ENCODE peak calls at places on chromosomes 12 and 14, in nine cellular contexts. C is brain microvascular endothelial cell, J is WTC11, X is adrenal gland, M is astrocyte of the cerebellum, S is gastrocnemius medialis, I is Panc1, G is heart right ventricle, Y is H1. D is an unnamed sample.

GRCh38 chr12:106245767-106246166 is 2.1 kb downstream of the CKAP4 start:
- DNase-seq in C (peak; percentile 56), J (no peak), X (peak; percentile 65), M (no peak), S (no peak), I (no peak), G (no peak), Y (no peak), D (no peak)

GRCh38 chr14:55120466-55121144 is 8.4 kb upstream of the LGALS3 start:
- DNase-seq in C (no peak), J (no peak), X (no peak), M (no peak), S (no peak), I (no peak), G (no peak), Y (no peak), D (no peak)

GRCh38 chr14:23110579-23111375 is 6.0 kb upstream of the CIROP start:
- DNase-seq in C (no peak), J (no peak), X (no peak), M (no peak), S (no peak), I (no peak), G (no peak), Y (no peak), D (no peak)

GRCh38 chr12:91272456-91273063 is 89.9 kb upstream of the DCN start:
- DNase-seq in C (peak; percentile 11), J (peak; percentile 48), X (peak; percentile 61), M (no peak), S (peak; percentile 59), I (no peak), G (peak; percentile 41), Y (peak; percentile 15), D (no peak)

GRCh38 chr12:27246774-27247173 is 2.7 kb downstream of the STK38L start:
- DNase-seq in C (no peak), J (no peak), X (no peak), M (no peak), S (no peak), I (no peak), G (no peak), Y (no peak), D (no peak)

GRCh38 chr14:106269029-106269428 is 742.6 kb downstream of the TMEM121 start:
- DNase-seq in C (no peak), J (no peak), X (no peak), M (no peak), S (no peak), I (no peak), G (no peak), Y (no peak), D (no peak)

GRCh38 chr12:46385439-46385838 is 12.9 kb upstream of the SLC38A2 start:
- DNase-seq in C (no peak), J (no peak), X (no peak), M (no peak), S (no peak), I (no peak), G (no peak), Y (no peak), D (no peak)

GRCh38 chr14:22994762-22995275 is 12.5 kb upstream of the AJUBA start:
- DNase-seq in C (no peak), J (peak; percentile 32), X (no peak), M (no peak), S (no peak), I (no peak), G (peak; percentile 38), Y (no peak), D (no peak)

GRCh38 chr12:18421840-18422239 is 160.5 kb downstream of the PIK3C2G start:
- DNase-seq in C (no peak), J (no peak), X (no peak), M (no peak), S (no peak), I (no peak), G (no peak), Y (no peak), D (no peak)

GRCh38 chr12:114784526-114784925 is 100.6 kb upstream of the TBX3 start:
- DNase-seq in C (no peak), J (no peak), X (peak; percentile 42), M (no peak), S (no peak), I (no peak), G (no peak), Y (no peak), D (no peak)

GRCh38 chr14:26598081-26598671 is 343 bp upstream of the NOVA1 start:
- DNase-seq in C (peak; percentile 21), J (peak; percentile 95), X (peak; percentile 86), M (peak; percentile 87), S (peak; percentile 72), I (no peak), G (peak; percentile 92), Y (peak; percentile 87), D (peak; percentile 57)

DNA sequence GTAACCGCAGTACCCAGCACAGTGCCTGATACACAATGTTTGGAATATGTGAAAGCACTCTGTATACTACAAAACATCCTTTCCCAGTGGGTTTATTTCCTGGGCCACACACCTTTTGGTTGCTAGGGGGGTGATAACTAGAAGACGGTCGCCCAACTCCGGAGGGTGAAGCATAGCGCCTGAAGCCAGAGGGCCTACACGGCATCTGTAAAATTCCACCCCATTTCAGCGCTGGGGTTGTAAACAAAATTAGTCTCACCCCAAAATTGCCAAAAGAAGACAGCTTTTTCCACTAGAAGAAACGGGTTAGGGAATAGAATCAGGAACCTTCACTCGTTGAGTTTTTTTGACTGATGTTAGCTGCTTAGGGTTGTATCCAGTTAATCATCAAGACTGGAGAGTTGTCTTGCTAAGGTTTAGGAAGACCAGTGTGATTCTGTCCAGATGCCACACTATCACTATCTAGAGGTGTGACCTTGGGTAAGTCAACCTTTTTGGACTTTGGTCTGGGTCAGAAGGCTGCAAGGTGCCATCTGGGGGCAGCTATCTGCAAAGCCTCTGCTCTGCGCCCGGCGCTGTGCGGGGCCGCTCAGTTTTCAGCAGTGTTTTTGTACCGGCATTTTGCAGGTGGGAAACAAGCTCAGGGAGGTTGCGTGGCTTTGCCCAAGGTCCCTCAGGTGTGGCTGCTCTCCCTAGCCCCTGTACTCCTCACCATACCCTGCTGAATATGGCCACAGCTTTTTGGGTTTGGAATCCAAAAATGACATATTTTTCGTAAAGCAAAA is 1.3 kb downstream of the ZNF839 start:
- DNase-seq in C (no peak), J (no peak), X (no peak), M (no peak), S (no peak), I (no peak), G (no peak), Y (no peak), D (no peak)
- TF ChIP-seq CTCF in C (no peak), J (no peak), X (no peak), M (no peak), S (no peak), I (no peak), G (no peak), Y (no peak), D (no peak)

DNA sequence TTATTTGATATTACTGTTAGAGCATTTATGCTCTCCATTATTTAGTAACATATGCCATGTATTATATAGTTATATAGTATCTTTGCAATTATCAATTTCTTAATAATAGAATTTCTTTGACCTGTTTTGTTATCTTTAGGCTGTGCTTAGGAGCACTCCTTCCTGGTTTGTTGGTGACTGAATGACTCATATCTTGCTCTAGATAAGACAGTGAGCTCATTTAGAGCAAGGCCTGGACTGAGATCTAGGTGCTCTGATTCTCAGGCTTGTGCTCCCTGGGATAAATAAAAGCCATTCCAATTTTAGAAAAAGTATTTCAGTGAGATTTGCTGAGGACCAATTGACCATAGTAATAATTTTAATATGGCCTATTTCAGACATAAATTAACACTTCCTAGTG is 951.2 kb downstream of the FLRT2 start:
- DNase-seq in C (peak; percentile 5), J (no peak), X (no peak), M (no peak), S (no peak), I (no peak), G (no peak), Y (no peak), D (no peak)
- TF ChIP-seq CTCF in C (no peak), J (no peak), X (no peak), M (no peak), S (no peak), I (no peak), G (no peak), Y (no peak), D (no peak)

GRCh38 chr12:116426391-116427136 is 132.6 kb upstream of the MAP1LC3B2 start:
- DNase-seq in C (peak; percentile 97), J (peak; percentile 69), X (no peak), M (peak; percentile 96), S (peak; percentile 39), I (peak; percentile 7), G (peak; percentile 23), Y (peak; percentile 89), D (peak; percentile 89)
- TF ChIP-seq CTCF in C (peak; percentile 83), J (no peak), X (peak; percentile 2), M (peak; percentile 74), S (no peak), I (no peak), G (peak; percentile 12), Y (peak; percentile 15), D (peak; percentile 71)

GRCh38 chr12:1277905-1278304 is 286.9 kb downstream of the ERC1 start:
- DNase-seq in C (no peak), J (no peak), X (no peak), M (no peak), S (no peak), I (no peak), G (no peak), Y (no peak), D (no peak)
- TF ChIP-seq CTCF in C (no peak), J (no peak), X (no peak), M (no peak), S (no peak), I (no peak), G (no peak), Y (no peak), D (no peak)

DNA sequence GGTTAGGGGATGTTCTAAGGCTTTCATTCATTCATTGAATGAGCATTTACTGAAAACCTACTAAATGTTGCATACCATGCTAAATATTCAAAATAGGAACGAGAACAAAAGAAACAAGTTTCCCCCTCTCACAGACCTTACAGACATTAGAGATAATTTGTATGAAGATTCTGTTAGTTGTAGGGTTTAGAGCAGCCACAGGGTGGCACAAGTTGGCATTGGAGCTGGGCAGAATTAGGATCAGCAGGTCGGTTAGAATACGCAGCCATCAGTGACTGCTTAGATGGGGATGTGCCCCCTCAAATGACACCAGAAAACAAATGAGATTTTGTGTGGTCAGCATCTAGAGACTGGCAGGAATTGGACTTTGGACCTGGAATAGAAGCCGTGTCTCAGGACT is 166.3 kb upstream of the DAAM1 start:
- DNase-seq in C (no peak), J (no peak), X (no peak), M (no peak), S (no peak), I (no peak), G (no peak), Y (no peak), D (no peak)
- TF ChIP-seq CTCF in C (peak; percentile 44), J (no peak), X (no peak), M (no peak), S (no peak), I (peak; percentile 37), G (no peak), Y (peak; percentile 10), D (no peak)

GRCh38 chr14:104734991-104735779 is 11.2 kb downstream of the ADSS1 start:
- DNase-seq in C (no peak), J (no peak), X (no peak), M (no peak), S (peak; percentile 78), I (no peak), G (no peak), Y (no peak), D (no peak)
- TF ChIP-seq CTCF in C (no peak), J (no peak), X (no peak), M (no peak), S (no peak), I (no peak), G (no peak), Y (no peak), D (no peak)

D was measured in AG09319.